ENCODE peak calls at places on chromosomes 11 and 22, in four cellular contexts. L is right atrium auricular region; K is endothelial cell of umbilical vein; B is effector memory CD4-positive, alpha-beta T cell. D is an unnamed sample.

GRCh38 chr22:43402128-43402527 is 9.7 kb upstream of the MPPED1 start:
- DNase-seq in L (no peak), K (no peak), B (no peak), D (no peak)

GRCh38 chr11:72216638-72217037 is at the start of gene FOLR2:
- DNase-seq in L (peak; percentile 34), K (no peak), B (no peak), D (no peak)

GRCh38 chr11:1140642-1141490 is 16.9 kb upstream of the MUC5AC start:
- DNase-seq in L (no peak), K (no peak), B (no peak), D (no peak)

GRCh38 chr22:35330258-35330861 is 30.7 kb downstream of the TOM1 start:
- DNase-seq in L (peak; percentile 91), K (peak; percentile 65), B (peak; percentile 50), D (peak; percentile 95)

GRCh38 chr11:124758355-124759267 is 3.5 kb downstream of the ESAM start:
- DNase-seq in L (no peak), K (peak; percentile 81), B (peak; percentile 41), D (peak; percentile 91)

GRCh38 chr11:66101055-66101454 is 31.0 kb downstream of the PACS1 start:
- DNase-seq in L (no peak), K (no peak), B (no peak), D (no peak)

GRCh38 chr11:69360606-69361005 is 66.7 kb downstream of the MYEOV start:
- DNase-seq in L (peak; percentile 34), K (no peak), B (no peak), D (no peak)

GRCh38 chr11:35235944-35236666 is 97.1 kb downstream of the CD44 start:
- DNase-seq in L (no peak), K (no peak), B (peak; percentile 69), D (no peak)

GRCh38 chr11:35040221-35040942 is 98.6 kb upstream of the CD44 start:
- DNase-seq in L (no peak), K (no peak), B (peak; percentile 67), D (peak; percentile 53)

GRCh38 chr11:85170184-85170583 is 457.0 kb downstream of the DLG2 start:
- DNase-seq in L (no peak), K (no peak), B (no peak), D (no peak)

GRCh38 chr11:62974848-62975522 is 9.8 kb downstream of the SLC22A6 start:
- DNase-seq in L (no peak), K (peak; percentile 15), B (no peak), D (peak; percentile 46)

GRCh38 chr22:46810856-46811786 is 48.7 kb downstream of the TBC1D22A start:
- DNase-seq in L (peak; percentile 21), K (no peak), B (no peak), D (no peak)

GRCh38 chr11:6656581-6656915 is 939 bp upstream of the DCHS1 start:
- DNase-seq in L (no peak), K (no peak), B (no peak), D (no peak)
- H3K4me3 ChIP-seq in L (no peak overlapping the region), K (no peak overlapping the region), B (no peak overlapping the region), D (peak overlapping the region; percentile 79)

GRCh38 chr11:12088531-12088930 is 21.9 kb upstream of the MICAL2 start:
- DNase-seq in L (no peak), K (no peak), B (no peak), D (no peak)

GRCh38 chr11:12088047-12088481 is 22.3 kb upstream of the MICAL2 start:
- DNase-seq in L (peak; percentile 83), K (peak; percentile 74), B (no peak), D (peak; percentile 68)

GRCh38 chr11:12086271-12087074 is 23.9 kb upstream of the MICAL2 start:
- DNase-seq in L (peak; percentile 90), K (peak; percentile 87), B (no peak), D (peak; percentile 88)

GRCh38 chr11:12085371-12086251 is 24.8 kb upstream of the MICAL2 start:
- DNase-seq in L (no peak), K (no peak), B (no peak), D (no peak)

DNA sequence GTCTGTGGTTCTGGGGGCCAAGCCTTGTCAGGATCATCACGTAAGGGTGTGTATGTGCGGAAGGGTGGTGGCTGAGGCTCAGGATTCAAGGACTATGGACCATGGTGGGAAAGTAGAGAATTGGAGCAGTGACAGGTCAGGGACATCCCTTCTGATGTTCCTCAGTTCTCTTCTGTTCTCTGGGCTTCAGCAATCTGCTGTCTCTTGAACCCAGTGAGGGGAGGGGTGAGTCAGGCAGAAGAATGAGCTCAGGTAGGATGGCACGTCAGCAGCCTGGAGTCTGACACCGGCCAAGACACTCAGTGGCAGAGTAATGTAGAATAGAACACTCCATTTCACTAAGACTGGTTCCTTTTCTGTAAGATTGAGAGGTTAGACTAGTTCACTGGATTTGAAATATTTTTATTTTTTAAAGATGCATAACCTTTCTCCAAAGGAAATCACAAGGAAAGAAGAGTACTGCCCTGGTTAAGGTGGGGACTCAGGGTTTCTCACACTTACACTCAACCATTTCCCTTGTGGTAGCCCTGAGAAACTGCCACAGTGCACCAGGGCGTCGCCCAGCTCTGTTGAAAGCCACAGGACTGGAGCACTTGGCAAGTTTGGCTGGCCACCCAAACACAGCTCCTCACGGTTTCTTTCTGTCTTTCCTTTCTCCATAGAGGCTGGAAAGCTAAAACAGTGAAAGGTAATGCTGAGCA is 23.2 kb upstream of the MICAL2 start:
- DNase-seq in L (no peak), K (peak; percentile 50), B (peak; percentile 16), D (no peak)
- H3K4me1 ChIP-seq in L (no peaks in the 10 kb centered on the region), K (peaks cover 76% of the 10 kb centered on the region), B (peaks cover 42% of the 10 kb centered on the region), D (peaks cover 28% of the 10 kb centered on the region)

DNA sequence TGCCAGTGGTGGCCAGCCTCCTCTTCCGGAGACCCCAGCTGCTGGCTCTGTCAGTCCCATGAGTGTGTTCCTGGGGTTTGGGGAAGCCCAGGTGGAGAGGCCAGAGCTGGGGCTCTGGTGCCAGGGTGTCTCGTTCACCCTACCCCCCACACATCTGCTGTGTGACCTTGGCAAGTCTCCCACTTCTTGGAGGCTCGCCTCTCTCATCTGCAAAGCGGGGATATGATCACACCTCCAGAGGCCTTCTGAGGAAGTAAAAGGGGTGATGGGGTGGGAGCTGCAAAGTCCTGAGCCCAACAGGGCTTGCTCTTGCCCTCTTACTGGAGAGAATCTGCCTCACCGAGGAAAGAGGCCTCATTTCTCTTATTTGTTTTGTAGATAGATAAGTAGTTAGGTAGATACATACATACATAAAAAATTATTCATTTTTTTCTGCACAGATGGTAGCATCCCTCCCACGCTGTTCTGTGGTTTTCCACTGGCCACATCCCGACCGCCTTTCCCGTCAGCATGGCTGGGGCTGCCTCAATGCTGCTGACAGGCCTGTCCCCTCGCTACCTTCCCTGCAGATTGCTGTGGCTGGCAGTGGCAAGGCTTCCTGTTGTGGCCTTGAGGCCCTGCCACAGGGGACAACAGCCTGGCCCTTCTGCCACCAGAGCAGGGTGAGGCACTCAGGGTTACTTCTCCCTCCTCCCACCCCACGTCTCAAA is 23.9 kb downstream of the MYO7A start:
- DNase-seq in L (no peak), K (no peak), B (peak; percentile 33), D (no peak)
- H3K27ac ChIP-seq in L (no peak overlapping the region), K (no peak overlapping the region), B (no peak overlapping the region), D (no peak overlapping the region)

GRCh38 chr11:8019671-8020597 is 32.8 kb downstream of the EIF3F start:
- DNase-seq in L (no peak), K (peak; percentile 8), B (no peak), D (peak; percentile 50)
- H3K4me3 ChIP-seq in L (peak overlapping the region; percentile 62), K (peak overlapping the region; percentile 36), B (peak overlapping the region; percentile 81), D (peak overlapping the region; percentile 44)

GRCh38 chr11:121464352-121464946 is 11.7 kb upstream of the SORL1-AS1 start:
- DNase-seq in L (peak; percentile 73), K (peak; percentile 58), B (peak; percentile 82), D (peak; percentile 57)
- H3K4me1 ChIP-seq in L (no peaks in the 10 kb centered on the region), K (peaks cover 32% of the 10 kb centered on the region), B (peaks cover 90% of the 10 kb centered on the region), D (peaks cover 18% of the 10 kb centered on the region)

GRCh38 chr11:71139516-71140205 is 112.7 kb downstream of the SHANK2 start:
- DNase-seq in L (no peak), K (no peak), B (no peak), D (peak; percentile 51)
- H3K27ac ChIP-seq in L (no peak overlapping the region), K (no peak overlapping the region), B (no peak overlapping the region), D (no peak overlapping the region)